ENCODE peak calls at places on chromosomes 7 and 10, in eight cellular contexts. O, Y, R, G, C, V, D and J are unnamed samples.

GRCh38 chr10:26624017-26624416 is 73.5 kb upstream of the PDSS1 start:
- DNase-seq in O (no peak), Y (no peak), R (no peak), G (no peak), C (no peak), V (no peak), D (no peak), J (no peak)

GRCh38 chr7:86745019-86745745 is 101.5 kb downstream of the GRM3 start:
- DNase-seq in O (no peak), Y (peak), R (peak), G (no peak), C (no peak), V (no peak), D (peak), J (no peak)

GRCh38 chr10:46560952-46561351 is 4.5 kb upstream of the GPRIN2 start:
- DNase-seq in O (no peak), Y (no peak), R (no peak), G (no peak), C (no peak), V (no peak), D (no peak), J (peak)

GRCh38 chr10:27620425-27621397 is 116.6 kb downstream of the RAB18 start:
- DNase-seq in O (peak), Y (no peak), R (no peak), G (peak), C (peak), V (no peak), D (no peak), J (no peak)

GRCh38 chr7:25859412-25859704 is 292.6 kb upstream of the NFE2L3 start:
- DNase-seq in O (no peak), Y (no peak), R (no peak), G (no peak), C (no peak), V (no peak), D (no peak), J (no peak)

GRCh38 chr10:95635319-95635733 is 21.2 kb downstream of the ALDH18A1 start:
- DNase-seq in O (no peak), Y (no peak), R (no peak), G (no peak), C (no peak), V (no peak), D (no peak), J (no peak)

GRCh38 chr10:70776455-70777005 is 8.6 kb downstream of the TBATA start:
- DNase-seq in O (no peak), Y (peak), R (no peak), G (no peak), C (no peak), V (no peak), D (no peak), J (peak)

GRCh38 chr7:123846217-123846891 is 1.4 kb downstream of the HYAL4 start:
- DNase-seq in O (no peak), Y (no peak), R (no peak), G (no peak), C (no peak), V (peak), D (no peak), J (no peak)

GRCh38 chr10:117622471-117623184 is 80.1 kb downstream of the EMX2 start:
- DNase-seq in O (no peak), Y (no peak), R (no peak), G (no peak), C (no peak), V (no peak), D (no peak), J (peak)

GRCh38 chr10:78992333-78992732 is 76.4 kb upstream of the ZMIZ1 start:
- DNase-seq in O (no peak), Y (no peak), R (no peak), G (no peak), C (no peak), V (no peak), D (no peak), J (no peak)

GRCh38 chr7:157400171-157400860 is 63.5 kb downstream of the DNAJB6 start:
- DNase-seq in O (no peak), Y (no peak), R (no peak), G (no peak), C (no peak), V (no peak), D (no peak), J (no peak)

GRCh38 chr10:75971402-75972211 is 540.2 kb downstream of the LRMDA start:
- DNase-seq in O (peak), Y (no peak), R (no peak), G (peak), C (peak), V (no peak), D (no peak), J (peak)

GRCh38 chr7:136956232-136956631 is 87.8 kb downstream of the CHRM2 start:
- DNase-seq in O (no peak), Y (no peak), R (no peak), G (peak), C (no peak), V (no peak), D (no peak), J (no peak)

GRCh38 chr7:123979876-123980275 is 53.0 kb downstream of the TMEM229A start:
- DNase-seq in O (no peak), Y (no peak), R (peak), G (no peak), C (no peak), V (no peak), D (no peak), J (no peak)

GRCh38 chr10:101670635-101671034 is 24.3 kb downstream of the FBXW4 start:
- DNase-seq in O (no peak), Y (no peak), R (no peak), G (no peak), C (no peak), V (no peak), D (no peak), J (no peak)
- H3K4me3 ChIP-seq in O (no peak), Y (no peak), R (no peak), G (no peak), C (no peak), V (no peak), D (no peak), J (no peak)

GRCh38 chr7:93146036-93146435 is 2.1 kb downstream of the SAMD9L start:
- DNase-seq in O (no peak), Y (no peak), R (no peak), G (no peak), C (no peak), V (peak), D (no peak), J (no peak)

GRCh38 chr7:93146465-93147127 is 1.6 kb downstream of the SAMD9L start:
- DNase-seq in O (no peak), Y (no peak), R (no peak), G (no peak), C (no peak), V (no peak), D (no peak), J (no peak)

GRCh38 chr7:93148135-93148534 is at the start of gene SAMD9L:
- DNase-seq in O (no peak), Y (no peak), R (peak), G (peak), C (no peak), V (peak), D (no peak), J (no peak)

GRCh38 chr7:93148727-93149126 is 542 bp upstream of the SAMD9L start:
- DNase-seq in O (no peak), Y (no peak), R (no peak), G (no peak), C (no peak), V (peak), D (no peak), J (no peak)

DNA sequence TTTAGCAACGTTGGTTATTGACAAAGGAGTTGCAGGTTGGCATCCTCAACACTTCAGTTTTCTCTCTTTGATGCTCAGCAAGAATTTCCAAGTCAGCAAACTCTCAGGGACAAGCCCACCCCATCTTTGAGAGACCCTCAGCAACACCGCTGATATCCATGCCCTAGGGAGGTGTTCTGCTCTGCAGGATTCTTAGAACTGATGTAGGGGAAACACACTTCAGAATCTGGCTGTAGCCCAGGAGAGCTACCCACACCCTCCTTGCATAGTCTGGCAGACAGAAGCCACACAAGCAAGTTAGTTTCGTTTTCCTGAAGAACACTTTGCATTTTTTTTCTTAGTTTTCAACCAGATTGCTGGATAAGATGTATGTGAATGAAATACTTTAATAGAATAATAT is 827 bp downstream of the SAMD9L start:
- DNase-seq in O (peak), Y (peak), R (peak), G (peak), C (peak), V (peak), D (peak), J (peak)
- TF ChIP-seq POLR2A in O (no peak), Y (no peak), R (no peak), G (no peak), C (no peak), V (no peak), D (no peak), J (no peak)

DNA sequence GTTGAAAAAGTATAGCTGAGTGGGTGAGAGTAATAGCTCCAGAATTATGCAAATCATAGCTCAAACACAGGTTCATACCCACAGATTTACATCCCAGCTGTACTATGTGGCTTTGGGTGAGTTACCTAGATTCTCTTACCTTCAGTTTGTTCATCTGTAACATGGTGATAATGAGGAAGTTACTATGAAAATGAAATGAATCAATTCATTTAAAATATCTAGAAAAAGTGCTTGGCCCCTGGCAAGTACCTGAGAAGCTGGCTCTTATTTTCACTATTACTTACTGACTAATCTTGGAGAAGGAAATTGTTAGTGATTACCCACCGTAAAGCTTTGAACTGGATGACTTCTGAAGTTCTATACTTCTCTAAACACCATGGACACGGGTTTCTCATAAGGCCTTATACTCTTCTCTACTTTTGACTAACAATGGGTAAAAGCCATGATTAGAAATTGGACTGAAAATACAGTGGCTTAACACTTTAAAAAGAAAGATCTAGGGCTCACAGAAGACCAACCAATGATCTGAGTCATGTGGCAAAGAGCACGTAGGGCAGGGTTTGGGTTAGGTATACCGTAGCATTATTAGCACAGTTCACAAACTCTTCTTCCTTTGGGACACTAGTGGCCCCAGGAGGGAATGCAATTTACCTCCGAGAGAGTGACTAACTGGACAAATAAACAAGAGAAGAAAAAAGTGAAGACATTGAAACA is 149.2 kb downstream of the PLPP4 start:
- DNase-seq in O (no peak), Y (no peak), R (no peak), G (no peak), C (no peak), V (no peak), D (no peak), J (no peak)
- TF ChIP-seq CTCF in O (no peak), Y (no peak), R (no peak), G (no peak), C (no peak), V (no peak), D (no peak), J (no peak)

DNA sequence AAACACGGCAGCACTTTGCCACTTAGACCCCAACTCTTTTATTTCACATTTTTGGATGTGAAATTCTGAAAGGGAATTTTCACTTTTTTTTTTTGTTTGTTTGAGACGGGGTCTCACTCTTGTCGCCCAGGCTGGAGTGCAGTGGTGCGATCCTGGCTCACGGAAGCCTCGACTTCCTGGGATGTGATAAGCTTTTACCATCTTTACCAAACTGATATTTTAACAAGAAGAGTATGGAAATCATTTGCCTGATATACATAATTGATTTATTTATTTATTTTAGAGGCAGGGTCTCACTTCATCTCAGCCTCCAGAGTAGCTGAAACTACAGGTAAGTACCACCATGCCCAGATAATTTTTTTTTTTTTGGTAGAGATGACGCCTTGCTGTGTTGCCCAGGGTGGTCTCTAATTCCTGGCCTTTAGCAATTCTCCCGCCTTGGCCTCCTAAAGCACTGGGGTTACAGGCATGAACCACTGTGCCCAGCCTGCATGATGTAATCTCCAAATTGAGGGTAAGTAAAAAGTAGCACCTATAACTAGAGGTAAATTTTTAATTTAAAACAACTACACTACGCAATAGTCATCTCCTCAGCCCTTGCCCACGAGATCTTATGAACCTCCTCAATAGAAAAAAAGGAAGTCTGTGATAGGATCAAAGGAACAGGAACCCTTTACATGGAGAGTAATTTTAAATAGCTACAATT is 180.7 kb upstream of the KLF14 start:
- DNase-seq in O (no peak), Y (no peak), R (no peak), G (no peak), C (no peak), V (no peak), D (no peak), J (no peak)
- H3K4me3 ChIP-seq in O (no peak), Y (no peak), R (no peak), G (no peak), C (no peak), V (no peak), D (no peak), J (no peak)

GRCh38 chr10:73873163-73873842 is 1.1 kb downstream of the CAMK2G start:
- DNase-seq in O (no peak), Y (no peak), R (no peak), G (no peak), C (no peak), V (no peak), D (no peak), J (no peak)

GRCh38 chr10:73873843-73874215 is 526 bp downstream of the CAMK2G start:
- DNase-seq in O (peak), Y (no peak), R (no peak), G (no peak), C (no peak), V (no peak), D (no peak), J (no peak)

GRCh38 chr10:73876157-73876556 is 1.8 kb upstream of the CAMK2G start:
- DNase-seq in O (no peak), Y (no peak), R (no peak), G (no peak), C (no peak), V (no peak), D (no peak), J (no peak)

GRCh38 chr10:73875139-73875475 is 752 bp upstream of the CAMK2G start:
- DNase-seq in O (no peak), Y (no peak), R (no peak), G (no peak), C (no peak), V (no peak), D (no peak), J (no peak)

DNA sequence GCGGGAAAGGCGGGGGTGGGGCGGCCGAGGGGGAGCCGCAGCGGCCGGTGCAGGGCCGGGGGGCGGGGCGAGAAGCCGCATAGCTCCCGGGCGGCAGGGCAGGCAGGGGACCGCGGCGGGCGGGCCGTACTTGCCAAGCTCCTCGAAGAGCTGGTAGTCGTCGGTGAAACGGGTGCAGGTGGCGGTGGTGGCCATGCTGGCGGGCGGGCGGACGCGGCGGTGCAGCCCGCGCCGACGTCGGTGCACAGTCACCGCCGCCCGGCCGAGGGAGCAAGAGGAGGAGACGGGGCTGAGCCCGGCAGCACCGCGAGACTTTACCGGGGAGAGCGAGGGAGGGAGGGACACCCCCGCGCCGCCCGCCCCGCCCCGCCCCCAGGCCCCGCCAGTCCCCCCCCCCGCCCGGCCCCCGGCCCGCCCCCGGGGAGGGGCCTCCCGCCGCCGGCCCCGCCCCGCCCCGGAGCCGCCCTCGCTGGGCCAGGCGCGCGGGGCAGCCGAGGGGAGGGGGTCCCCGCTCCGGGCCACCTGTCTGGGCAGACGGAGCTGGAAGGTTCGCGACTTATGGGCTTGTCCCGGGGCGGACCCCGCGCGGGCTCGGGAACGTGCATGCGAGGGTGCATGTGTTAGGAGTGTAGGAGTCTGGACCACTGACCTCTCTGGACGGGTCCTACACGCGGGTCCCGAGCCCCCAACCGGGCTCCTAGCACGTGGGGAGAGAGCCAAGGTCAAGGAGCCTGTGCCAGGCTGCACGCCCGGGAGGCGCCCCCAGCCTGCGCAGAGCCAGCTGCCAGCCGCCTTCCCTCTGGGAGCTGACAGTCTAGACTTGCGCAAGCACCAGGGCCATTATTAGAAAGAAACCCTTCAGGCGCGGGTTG is at the start of gene CAMK2G:
- DNase-seq in O (peak), Y (peak), R (peak), G (peak), C (peak), V (peak), D (peak), J (peak)
- TF ChIP-seq POLR2A in O (peak), Y (no peak), R (no peak), G (peak), C (peak), V (peak), D (peak), J (no peak)

DNA sequence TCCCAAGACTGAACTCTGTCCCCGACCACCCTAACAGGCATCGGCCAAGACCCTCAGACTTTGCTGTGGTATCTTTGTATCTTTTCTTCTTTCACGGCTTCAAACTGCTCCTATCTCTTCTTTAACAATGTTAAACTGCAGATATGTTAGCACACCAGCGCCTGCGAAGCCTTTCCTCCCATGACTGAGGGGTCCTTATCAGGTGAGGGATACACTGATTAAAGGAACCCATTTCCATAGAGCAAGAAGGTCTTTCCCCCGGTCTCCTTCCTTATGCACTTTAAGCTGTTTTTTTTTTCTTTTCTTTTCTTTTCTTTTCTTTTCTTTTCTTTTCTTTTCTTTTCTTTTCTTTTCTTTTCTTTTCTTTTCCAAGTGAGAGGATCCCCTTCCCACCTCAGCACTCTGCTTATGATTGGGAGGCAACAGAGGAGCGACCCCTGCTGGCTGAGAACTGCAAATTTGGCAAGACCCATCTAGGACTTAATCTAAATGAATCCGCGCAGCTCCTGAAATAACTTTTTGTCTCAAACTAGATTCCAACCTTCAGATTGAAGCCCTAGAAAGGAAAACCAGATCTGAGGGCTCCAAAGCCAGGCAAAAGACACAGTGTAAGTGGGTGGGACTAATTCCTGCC is 109.9 kb downstream of the ITGB8 start:
- DNase-seq in O (no peak), Y (peak), R (peak), G (peak), C (no peak), V (peak), D (peak), J (no peak)
- TF ChIP-seq CTCF in O (no peak), Y (no peak), R (peak), G (peak), C (no peak), V (peak), D (peak), J (no peak)